ENCODE peak calls at places on chromosomes 1 and 21, in four cellular contexts. L is WTC11, S is K562, J is HepG2. Y is an unnamed sample.
A peak's percentile ranks its signal among the peaks of the same experiment; 100 is the strongest.

GRCh38 chr1:6445062-6445763 is 20.6 kb downstream of the ESPN start:
- DNase-seq in L (peak; percentile 78), S (no peak), J (peak; percentile 74), Y (no peak)

GRCh38 chr21:44892095-44892494 is 18.6 kb upstream of the PTTG1IP start:
- DNase-seq in L (no peak), S (no peak), J (no peak), Y (no peak)

GRCh38 chr1:198253668-198254067 is 96.9 kb downstream of the NEK7 start:
- DNase-seq in L (no peak), S (no peak), J (no peak), Y (no peak)

GRCh38 chr1:101756411-101756810 is 240.3 kb downstream of the OLFM3 start:
- DNase-seq in L (no peak), S (no peak), J (no peak), Y (no peak)

GRCh38 chr1:227632325-227632724 is 69.0 kb downstream of the ZNF678 start:
- DNase-seq in L (no peak), S (no peak), J (no peak), Y (no peak)

GRCh38 chr1:33388989-33389771 is 41.7 kb downstream of the PHC2 start:
- DNase-seq in L (no peak), S (no peak), J (no peak), Y (no peak)

GRCh38 chr1:99228153-99228552 is 36.1 kb upstream of the PLPPR4 start:
- DNase-seq in L (no peak), S (no peak), J (no peak), Y (no peak)

GRCh38 chr1:4018721-4019521 is 118.8 kb upstream of the C1orf174 start:
- DNase-seq in L (no peak), S (no peak), J (no peak), Y (no peak)

GRCh38 chr21:44594406-44594916 is 2.2 kb upstream of the KRTAP10-6 start:
- DNase-seq in L (no peak), S (no peak), J (no peak), Y (no peak)

GRCh38 chr1:22567176-22567575 is 3.9 kb downstream of the EPHA8 start:
- DNase-seq in L (no peak), S (no peak), J (no peak), Y (no peak)

GRCh38 chr1:37682334-37682987 is 9.9 kb upstream of the CDCA8 start:
- DNase-seq in L (peak; percentile 83), S (peak; percentile 69), J (peak; percentile 38), Y (peak; percentile 66)

GRCh38 chr1:147245586-147246021 is 3.1 kb downstream of the CHD1L start:
- DNase-seq in L (no peak), S (peak; percentile 27), J (no peak), Y (no peak)

GRCh38 chr1:12454406-12455391 is 163.3 kb downstream of the DHRS3 start:
- DNase-seq in L (no peak), S (peak; percentile 44), J (no peak), Y (no peak)

GRCh38 chr1:244497805-244498204 is 36.7 kb downstream of the CATSPERE start:
- DNase-seq in L (no peak), S (no peak), J (no peak), Y (no peak)

GRCh38 chr1:109235137-109235536 is 14.2 kb upstream of the CELSR2 start:
- DNase-seq in L (no peak), S (no peak), J (no peak), Y (no peak)

GRCh38 chr1:88595355-88595754 is 88.7 kb upstream of the PKN2 start:
- DNase-seq in L (no peak), S (peak; percentile 19), J (peak; percentile 65), Y (peak; percentile 40)

GRCh38 chr1:11930571-11931445 is 3.7 kb upstream of the PLOD1 start:
- DNase-seq in L (no peak), S (no peak), J (peak; percentile 32), Y (no peak)

GRCh38 chr1:235637756-235638155 is 11.8 kb downstream of the GNG4 start:
- DNase-seq in L (no peak), S (no peak), J (no peak), Y (no peak)

GRCh38 chr1:161382214-161383019 is 14.7 kb upstream of the CFAP126 start:
- DNase-seq in L (no peak), S (peak; percentile 28), J (peak; percentile 48), Y (peak; percentile 54)

GRCh38 chr1:1019122-1019999 is 559 bp upstream of the AGRN start:
- DNase-seq in L (peak; percentile 78), S (peak; percentile 97), J (peak; percentile 88), Y (peak; percentile 93)

GRCh38 chr1:18018381-18018780 is 89.2 kb upstream of the IGSF21 start:
- DNase-seq in L (no peak), S (no peak), J (no peak), Y (no peak)

GRCh38 chr1:80656011-80656627 is 1144.6 kb upstream of the ADGRL2 start:
- DNase-seq in L (peak; percentile 25), S (no peak), J (peak; percentile 41), Y (peak; percentile 69)

GRCh38 chr1:15337656-15338402 is 71.9 kb upstream of the EFHD2 start:
- DNase-seq in L (no peak), S (no peak), J (no peak), Y (no peak)

GRCh38 chr1:3707939-3708328 is 44.3 kb upstream of the CCDC27 start:
- DNase-seq in L (no peak), S (no peak), J (no peak), Y (no peak)

GRCh38 chr1:197810812-197811211 is 35.5 kb upstream of the DENND1B start:
- DNase-seq in L (no peak), S (no peak), J (no peak), Y (no peak)

GRCh38 chr1:48947761-48948537 is 171.3 kb upstream of the BEND5 start:
- DNase-seq in L (peak; percentile 14), S (no peak), J (no peak), Y (no peak)

GRCh38 chr1:161082996-161083742 is 6.2 kb downstream of the NECTIN4 start:
- DNase-seq in L (no peak), S (peak; percentile 74), J (peak; percentile 76), Y (peak; percentile 40)

GRCh38 chr1:160904783-160905616 is 20.0 kb upstream of the ITLN1 start:
- DNase-seq in L (no peak), S (no peak), J (no peak), Y (no peak)

GRCh38 chr1:150387200-150387599 is 23.3 kb downstream of the RPRD2 start:
- DNase-seq in L (no peak), S (no peak), J (peak; percentile 81), Y (no peak)

GRCh38 chr1:117346206-117346928 is 20.9 kb upstream of the MAN1A2 start:
- DNase-seq in L (no peak), S (no peak), J (no peak), Y (no peak)

GRCh38 chr1:244862354-244862698 is 2.0 kb downstream of the HNRNPU start:
- DNase-seq in L (no peak), S (no peak), J (no peak), Y (no peak)

GRCh38 chr21:46081022-46081861 is 16.7 kb upstream of the COL6A2 start:
- DNase-seq in L (no peak), S (no peak), J (no peak), Y (no peak)

GRCh38 chr1:102550729-102551384 is 554.1 kb upstream of the OLFM3 start:
- DNase-seq in L (peak; percentile 75), S (no peak), J (peak; percentile 22), Y (peak; percentile 14)

DNA sequence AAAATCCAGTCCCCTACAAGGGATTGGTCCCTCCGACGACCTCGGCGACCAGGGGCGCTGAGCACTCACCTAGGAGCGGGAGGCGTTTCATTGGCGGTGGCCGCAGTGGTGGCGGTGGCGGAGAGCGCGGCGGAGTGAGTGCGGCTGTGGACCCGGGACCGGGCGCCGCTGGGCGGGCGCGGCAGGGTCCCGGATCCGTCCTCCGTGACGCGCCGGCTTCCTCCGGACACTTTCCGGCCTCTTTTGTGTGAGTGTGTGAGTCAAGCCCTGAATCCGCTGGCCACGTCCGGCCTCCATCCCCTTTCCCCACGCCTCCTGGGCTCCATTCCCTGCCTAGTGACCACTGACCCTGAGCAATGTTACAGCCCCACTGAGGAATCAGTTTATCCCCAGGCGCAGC is at the start of gene ADGRL4:
- DNase-seq in L (peak; percentile 66), S (no peak), J (no peak), Y (no peak)
- TF ChIP-seq SP1 in L (no peak), S (no peak), J (no peak), Y (no peak)

GRCh38 chr1:165259236-165259635 is 97.3 kb downstream of the LMX1A start:
- DNase-seq in L (no peak), S (no peak), J (peak; percentile 50), Y (no peak)

GRCh38 chr1:165259706-165260105 is 96.8 kb downstream of the LMX1A start:
- DNase-seq in L (no peak), S (no peak), J (no peak), Y (no peak)

GRCh38 chr1:165255226-165255625 is 101.3 kb downstream of the LMX1A start:
- DNase-seq in L (no peak), S (no peak), J (no peak), Y (no peak)

GRCh38 chr1:165254376-165254775 is 102.1 kb downstream of the LMX1A start:
- DNase-seq in L (no peak), S (no peak), J (no peak), Y (no peak)

GRCh38 chr1:165257969-165258459 is 98.5 kb downstream of the LMX1A start:
- DNase-seq in L (peak; percentile 87), S (peak; percentile 76), J (peak; percentile 60), Y (peak; percentile 90)
- TF ChIP-seq ELF4 in L (no peak), S (no peak), J (no peak), Y (no peak)

DNA sequence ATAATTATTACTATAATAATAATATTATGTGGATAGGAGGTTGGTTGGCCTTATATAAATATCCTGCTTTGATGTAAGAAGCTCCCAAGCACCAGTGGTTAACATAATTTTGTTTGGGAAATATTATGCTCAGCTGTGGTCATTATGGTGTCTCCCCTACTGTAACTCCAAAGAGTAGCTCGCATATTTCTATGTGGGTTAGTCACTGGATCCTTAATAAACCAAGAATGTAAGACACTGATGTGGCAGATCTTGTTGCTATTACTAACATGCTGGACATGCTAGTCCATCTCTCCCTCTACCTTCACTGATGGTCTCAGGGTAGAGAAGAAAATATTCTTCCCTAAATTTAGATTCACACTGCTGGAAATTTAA is 79.2 kb upstream of the RALGPS2 start:
- DNase-seq in L (no peak), S (no peak), J (no peak), Y (no peak)
- TF ChIP-seq SP1 in L (no peak), S (no peak), J (no peak), Y (no peak)

GRCh38 chr21:42793774-42794173 is 85.6 kb downstream of the WDR4 start:
- DNase-seq in L (no peak), S (no peak), J (no peak), Y (no peak)
- TF ChIP-seq ELF4 in L (no peak), S (no peak), J (no peak), Y (no peak)

DNA sequence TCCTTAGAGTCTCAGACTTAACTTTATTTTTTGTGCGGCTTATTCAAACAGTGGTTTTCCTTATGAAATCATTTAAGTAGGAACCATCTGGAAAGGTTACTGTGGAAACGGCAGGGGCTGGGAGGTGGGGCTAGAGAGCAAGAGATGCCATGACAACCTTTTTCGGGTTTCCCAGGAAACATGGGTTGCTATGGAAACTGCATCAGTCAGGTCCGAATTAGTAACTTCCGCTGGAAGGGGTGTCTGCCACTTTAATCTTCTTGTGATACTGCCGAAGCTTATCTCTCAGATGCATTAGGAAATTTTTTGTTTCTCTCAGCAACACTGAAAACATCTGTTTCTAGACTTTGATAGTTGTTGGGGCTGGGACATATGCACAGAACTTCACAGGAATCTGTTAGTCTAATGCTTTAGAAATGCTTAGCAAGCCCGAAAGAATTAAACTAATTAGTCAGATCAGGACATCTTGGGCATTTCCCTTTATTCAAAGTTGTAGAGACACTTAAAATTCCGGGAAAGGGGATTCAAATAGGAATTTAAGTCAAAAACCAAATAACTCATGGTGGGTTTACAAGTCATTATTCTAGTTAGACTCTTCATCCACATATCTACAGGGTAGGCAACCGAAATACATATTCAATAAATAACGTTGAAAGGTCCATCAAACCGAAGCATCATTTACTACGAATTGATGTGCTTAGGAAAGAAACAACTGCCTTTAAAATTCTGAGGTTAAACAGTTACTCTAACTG is 2.6 kb downstream of the KCNA3 start:
- DNase-seq in L (peak; percentile 55), S (peak; percentile 35), J (no peak), Y (peak; percentile 32)
- TF ChIP-seq SP1 in L (no peak), S (no peak), J (no peak), Y (no peak)

Y was measured in HEK293T.